ENCODE peak calls at places on chromosomes 2 and 18, in four cellular contexts. D is HEK293T, A is K562, O is GM12878. J is an unnamed sample.

GRCh38 chr2:192267484-192267883 is 72.8 kb upstream of the TMEFF2 start:
- DNase-seq in O (no peak), D (no peak), A (no peak), J (no peak)

GRCh38 chr2:33505966-33506365 is 29.5 kb downstream of the RASGRP3 start:
- DNase-seq in A (no peak), D (no peak), O (no peak), J (no peak)

GRCh38 chr2:159998236-159998635 is 64.2 kb downstream of the PLA2R1 start:
- DNase-seq in A (no peak), D (no peak), O (no peak), J (no peak)

GRCh38 chr2:201470821-201471731 is 19.5 kb downstream of the STRADB start:
- DNase-seq in O (no peak), D (no peak), A (no peak), J (no peak)

GRCh38 chr18:42418121-42418520 is 463.1 kb downstream of the PIK3C3 start:
- DNase-seq in O (no peak), A (no peak), D (no peak), J (no peak)

GRCh38 chr18:74252032-74252380 is 39.8 kb downstream of the CYB5A start:
- DNase-seq in O (no peak), D (no peak), A (no peak), J (no peak)

GRCh38 chr2:33267043-33267442 is 209.4 kb upstream of the RASGRP3 start:
- DNase-seq in O (no peak), D (no peak), A (no peak), J (no peak)

GRCh38 chr2:47534179-47534919 is 131.4 kb downstream of the MSH2 start:
- DNase-seq in O (no peak), D (peak; percentile 25), A (peak; percentile 78), J (no peak)

GRCh38 chr2:47016172-47016913 is 100.7 kb upstream of the MCFD2 start:
- DNase-seq in O (no peak), A (peak; percentile 52), D (peak; percentile 43), J (no peak)

GRCh38 chr2:13725945-13726344 is 906.6 kb upstream of the LRATD1 start:
- DNase-seq in O (no peak), A (no peak), D (no peak), J (no peak)

GRCh38 chr18:55106466-55106865 is 147.2 kb upstream of the CCDC68 start:
- DNase-seq in D (no peak), O (no peak), A (no peak), J (no peak)

GRCh38 chr2:120662746-120663145 is 72.9 kb upstream of the GLI2 start:
- DNase-seq in O (no peak), A (no peak), D (no peak), J (no peak)

GRCh38 chr2:201580486-201580885 is 62.8 kb downstream of the TMEM237 start:
- DNase-seq in D (no peak), O (no peak), A (no peak), J (peak; percentile 44)

GRCh38 chr2:184566716-184567115 is 31.6 kb upstream of the ZNF804A start:
- DNase-seq in O (no peak), D (no peak), A (no peak), J (no peak)

GRCh38 chr2:226671177-226671676 is 128.4 kb downstream of the IRS1 start:
- DNase-seq in A (no peak), O (no peak), D (no peak), J (no peak)

GRCh38 chr2:226669905-226670304 is 129.7 kb downstream of the IRS1 start:
- DNase-seq in A (no peak), O (no peak), D (no peak), J (no peak)

GRCh38 chr2:226674123-226674522 is 125.5 kb downstream of the IRS1 start:
- DNase-seq in A (no peak), O (no peak), D (no peak), J (no peak)

GRCh38 chr2:226676618-226677017 is 123.0 kb downstream of the IRS1 start:
- DNase-seq in D (no peak), A (no peak), O (no peak), J (no peak)

GRCh38 chr2:226673314-226673723 is 126.3 kb downstream of the IRS1 start:
- DNase-seq in A (no peak), D (no peak), O (no peak), J (no peak)
- TF ChIP-seq FOXK2 in A (no peak), D (no peak), O (no peak), J (no peak)

GRCh38 chr2:234932591-234933168 is 19.1 kb upstream of the SH3BP4 start:
- DNase-seq in D (no peak), A (no peak), O (no peak), J (no peak)
- TF ChIP-seq FOXK2 in D (no peak), A (no peak), O (no peak), J (no peak)

GRCh38 chr2:235596272-235596671 is 102.4 kb downstream of the AGAP1 start:
- DNase-seq in D (no peak), O (no peak), A (no peak), J (no peak)

GRCh38 chr2:235594041-235594440 is 100.2 kb downstream of the AGAP1 start:
- DNase-seq in D (peak; percentile 24), A (peak; percentile 65), O (no peak), J (peak; percentile 80)

GRCh38 chr2:235597081-235597615 is 103.3 kb downstream of the AGAP1 start:
- DNase-seq in D (no peak), O (no peak), A (no peak), J (no peak)

GRCh38 chr2:235594964-235595363 is 101.1 kb downstream of the AGAP1 start:
- DNase-seq in O (no peak), D (no peak), A (no peak), J (no peak)

DNA sequence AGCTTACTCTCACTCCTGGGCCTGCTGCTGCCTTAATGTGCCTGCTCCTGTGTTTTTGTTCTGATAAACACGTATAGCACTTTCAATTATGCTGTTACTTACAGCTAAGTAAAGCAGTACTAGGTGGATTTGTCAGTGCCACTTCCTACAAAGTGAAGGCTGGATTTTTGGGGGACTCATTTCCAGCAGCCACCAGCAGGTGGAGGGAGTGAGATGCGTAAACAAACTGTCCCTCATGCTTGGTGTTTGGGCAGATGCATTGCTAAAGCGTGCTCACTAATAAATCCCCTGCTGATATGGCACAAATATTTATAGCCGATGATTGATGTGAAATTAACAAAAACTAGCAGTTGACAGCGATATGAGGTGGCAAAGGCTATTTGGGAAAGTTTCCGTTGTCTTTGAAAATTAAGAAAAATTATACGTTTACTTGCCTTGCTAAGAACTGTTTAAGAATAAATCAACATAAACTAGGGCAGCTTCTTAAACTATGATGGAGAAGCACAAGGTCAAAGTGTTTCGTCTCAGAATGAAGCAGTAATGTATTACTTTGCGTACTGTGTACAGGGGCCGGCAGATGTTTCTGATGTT is 101.7 kb downstream of the AGAP1 start:
- DNase-seq in D (peak; percentile 57), A (peak; percentile 68), O (no peak), J (peak; percentile 68)
- TF ChIP-seq FOXK2 in D (no peak), A (no peak), O (no peak), J (no peak)

DNA sequence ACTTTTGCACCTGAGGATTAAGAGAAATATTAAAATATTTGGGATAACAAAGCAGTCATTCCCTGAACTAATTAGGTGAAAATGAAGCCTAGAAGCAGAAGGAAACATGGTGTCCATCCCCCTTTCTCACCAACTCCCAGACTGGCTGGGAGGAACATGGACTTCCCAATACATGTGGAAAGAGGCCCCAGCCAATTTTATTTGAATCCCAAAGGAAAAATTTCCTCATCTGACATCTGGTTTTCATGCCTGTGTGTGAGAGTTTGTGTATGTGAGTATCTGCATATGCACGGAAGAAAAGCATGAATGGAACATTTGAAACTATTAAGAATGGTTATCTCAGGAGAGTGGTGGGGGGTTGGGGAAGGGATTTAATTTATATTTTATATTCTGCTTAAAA is 84.3 kb downstream of the COPS8 start:
- DNase-seq in A (no peak), O (no peak), D (no peak), J (no peak)
- TF ChIP-seq FOXK2 in A (no peak), O (no peak), D (no peak), J (no peak)

GRCh38 chr18:36831139-36831538 is 2.2 kb downstream of the KIAA1328 start:
- DNase-seq in A (no peak), O (no peak), D (no peak), J (no peak)
- TF ChIP-seq FOXK2 in A (no peak), O (no peak), D (no peak), J (no peak)

GRCh38 chr18:49186242-49186641 is 235.5 kb upstream of the SMAD7 start:
- DNase-seq in D (no peak), A (no peak), O (no peak), J (no peak)

GRCh38 chr18:49179222-49179621 is 228.5 kb upstream of the SMAD7 start:
- DNase-seq in D (no peak), A (no peak), O (no peak), J (no peak)

GRCh38 chr18:49178736-49179135 is 228.0 kb upstream of the SMAD7 start:
- DNase-seq in A (peak; percentile 52), D (peak; percentile 8), O (no peak), J (peak; percentile 36)

GRCh38 chr18:49185636-49186035 is 234.9 kb upstream of the SMAD7 start:
- DNase-seq in O (no peak), A (no peak), D (no peak), J (no peak)

DNA sequence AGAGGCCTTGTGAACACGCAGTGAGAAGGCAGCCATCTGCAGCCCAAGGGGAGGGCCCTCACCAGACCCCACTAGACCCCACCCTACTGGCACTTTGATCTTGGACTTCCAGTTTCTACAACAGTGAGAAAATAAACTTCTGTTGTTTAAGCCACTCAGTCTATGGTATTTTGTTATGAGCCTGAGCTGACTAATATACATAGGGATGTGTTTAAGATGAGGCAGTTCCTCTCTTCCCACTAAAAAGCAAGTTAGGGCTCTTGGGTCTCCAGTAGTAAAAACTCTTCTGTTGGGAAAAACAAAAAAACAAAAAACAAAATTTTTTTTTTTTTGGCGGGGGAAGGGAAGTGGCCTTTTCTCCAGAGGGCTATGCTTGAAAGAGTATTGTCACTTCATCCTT is 233.2 kb upstream of the SMAD7 start:
- DNase-seq in D (no peak), A (no peak), O (no peak), J (no peak)
- TF ChIP-seq FOXK2 in D (no peak), A (no peak), O (no peak), J (no peak)

GRCh38 chr2:175111200-175111657 is 56.8 kb downstream of the ATF2 start:
- DNase-seq in D (peak; percentile 36), O (peak; percentile 7), A (peak; percentile 63), J (peak; percentile 61)
- TF ChIP-seq FOXK2 in D (no peak), O (no peak), A (no peak), J (no peak)

GRCh38 chr2:16907645-16908282 is 242.1 kb upstream of the CYRIA start:
- DNase-seq in D (no peak), A (no peak), O (no peak), J (no peak)

GRCh38 chr2:16908671-16909070 is 243.0 kb upstream of the CYRIA start:
- DNase-seq in D (no peak), A (no peak), O (no peak), J (no peak)
- TF ChIP-seq FOXK2 in D (no peak), A (no peak), O (no peak), J (no peak)

DNA sequence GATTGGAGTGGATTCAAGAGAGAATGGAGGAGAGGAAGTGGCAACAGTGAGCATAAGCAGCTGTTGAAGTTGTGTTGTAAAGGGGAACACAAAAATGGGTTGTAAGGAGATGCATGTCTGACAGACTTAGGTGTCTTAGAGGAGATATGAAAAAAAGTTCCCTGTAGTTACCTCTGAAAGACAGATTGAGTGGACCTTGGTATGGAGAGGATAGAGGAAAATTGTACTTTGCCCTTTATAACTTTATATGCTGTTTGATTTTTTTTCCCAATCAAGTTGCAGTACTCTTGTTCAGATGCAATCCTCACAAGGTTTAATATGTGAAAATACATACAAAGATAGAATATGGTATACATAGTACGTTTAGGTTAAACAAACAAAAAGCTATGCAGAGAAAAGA is 73.6 kb downstream of the LYPD6B start:
- DNase-seq in A (no peak), D (no peak), O (no peak), J (no peak)
- TF ChIP-seq FOXK2 in A (no peak), D (no peak), O (no peak), J (no peak)